ENCODE peak calls at places on chromosomes 11 and 22, in four cellular contexts. X is upper lobe of right lung, B is left ventricle myocardium inferior, M is tibial artery. I is an unnamed sample.

GRCh38 chr11:17347676-17348075 is 3.9 kb upstream of the NCR3LG1 start:
- DNase-seq in X (no peak), B (no peak), M (no peak), I (peak; percentile 54)

GRCh38 chr11:68014157-68014965 is 4.2 kb downstream of the ALDH3B1 start:
- DNase-seq in X (peak; percentile 92), B (no peak), M (peak; percentile 93), I (no peak)

GRCh38 chr11:72789493-72790131 is 4.2 kb downstream of the STARD10 start:
- DNase-seq in X (no peak), B (peak; percentile 68), M (peak; percentile 83), I (no peak)

GRCh38 chr22:38038426-38038825 is 18.8 kb upstream of the PICK1 start:
- DNase-seq in X (no peak), B (no peak), M (no peak), I (no peak)

GRCh38 chr22:47009304-47010101 is 247.1 kb downstream of the TBC1D22A start:
- DNase-seq in X (peak; percentile 29), B (no peak), M (no peak), I (no peak)

GRCh38 chr11:61701298-61701993 is 21.3 kb downstream of the DAGLA start:
- DNase-seq in X (no peak), B (no peak), M (no peak), I (no peak)

GRCh38 chr22:49099496-49100124 is 728.1 kb downstream of the BRD1 start:
- DNase-seq in X (no peak), B (no peak), M (peak; percentile 80), I (no peak)

GRCh38 chr11:63761173-63761572 is 7.4 kb downstream of the ZFTA start:
- DNase-seq in X (no peak), B (no peak), M (no peak), I (no peak)

GRCh38 chr11:7088921-7089320 is at the start of gene RBMXL2:
- DNase-seq in X (no peak), B (no peak), M (peak; percentile 63), I (no peak)

GRCh38 chr22:37781434-37782059 is 26.2 kb upstream of the GCAT start:
- DNase-seq in X (no peak), B (no peak), M (no peak), I (no peak)

GRCh38 chr11:119764108-119764874 is 35.3 kb upstream of the NECTIN1 start:
- DNase-seq in X (peak; percentile 70), B (peak; percentile 52), M (peak; percentile 79), I (no peak)

GRCh38 chr11:74684661-74685060 is 46.6 kb downstream of the CHRDL2 start:
- DNase-seq in X (peak; percentile 31), B (no peak), M (no peak), I (no peak)

GRCh38 chr11:18080451-18080850 is 25.4 kb downstream of the SAAL1 start:
- DNase-seq in X (no peak), B (no peak), M (no peak), I (no peak)

GRCh38 chr11:121418625-121419114 is 33.4 kb upstream of the SORL1 start:
- DNase-seq in X (no peak), B (no peak), M (no peak), I (no peak)

GRCh38 chr11:11403763-11404725 is 51.0 kb upstream of the CSNK2A3 start:
- DNase-seq in X (no peak), B (peak; percentile 58), M (peak; percentile 55), I (peak; percentile 33)

GRCh38 chr22:31829505-31829904 is 75.7 kb downstream of the DEPDC5 start:
- DNase-seq in X (no peak), B (no peak), M (no peak), I (peak; percentile 92)

GRCh38 chr22:23376256-23376655 is 195.9 kb downstream of the BCR start:
- DNase-seq in X (no peak), B (no peak), M (no peak), I (no peak)
- TF ChIP-seq CTCF in X (peak; percentile 11), B (no peak), M (no peak), I (peak; percentile 50)

GRCh38 chr22:23151827-23152226 is 6.5 kb downstream of the RAB36 start:
- DNase-seq in X (no peak), B (no peak), M (no peak), I (no peak)
- H3K4me1 ChIP-seq in X (peaks cover 26% of the 10 kb centered on the region), B (peaks cover 8% of the 10 kb centered on the region), M (no peaks in the 10 kb centered on the region), I (no peaks in the 10 kb centered on the region)

GRCh38 chr11:46335858-46336600 is 11.2 kb upstream of the DGKZ start:
- DNase-seq in X (no peak), B (no peak), M (no peak), I (peak; percentile 20)

GRCh38 chr11:46333129-46333947 is 13.9 kb upstream of the DGKZ start:
- DNase-seq in X (no peak), B (no peak), M (no peak), I (no peak)

GRCh38 chr11:46334211-46334610 is 13.1 kb upstream of the DGKZ start:
- DNase-seq in X (no peak), B (no peak), M (no peak), I (no peak)

GRCh38 chr11:46336781-46337180 is 10.5 kb upstream of the DGKZ start:
- DNase-seq in X (peak; percentile 85), B (no peak), M (no peak), I (no peak)

DNA sequence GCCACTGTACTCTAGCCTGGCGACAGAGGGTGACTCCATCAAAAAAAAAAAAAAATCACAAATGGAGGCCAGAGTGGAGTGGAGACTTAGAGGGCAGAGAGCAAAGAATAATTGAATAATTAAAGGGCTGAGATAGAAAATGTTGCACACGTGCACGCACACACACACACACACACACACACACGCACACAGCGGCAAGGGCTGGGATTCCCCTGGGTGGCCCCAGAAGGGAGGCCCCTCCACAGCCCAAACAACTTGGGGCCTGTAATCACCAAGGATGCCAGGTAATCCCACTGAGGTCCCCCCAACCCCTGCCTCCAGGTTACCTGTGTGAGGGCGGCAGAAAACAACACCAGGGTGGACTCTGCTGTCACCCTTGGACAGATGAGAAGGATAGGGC is 12.0 kb upstream of the DGKZ start:
- DNase-seq in X (no peak), B (no peak), M (no peak), I (no peak)
- H3K27me3 ChIP-seq in X (peaks cover 32% of the 10 kb centered on the region), B (peaks cover 27% of the 10 kb centered on the region), M (no peaks in the 10 kb centered on the region), I (peaks cover 40% of the 10 kb centered on the region)

GRCh38 chr11:24509114-24509513 is 12.3 kb downstream of the LUZP2 start:
- DNase-seq in X (no peak), B (no peak), M (no peak), I (peak; percentile 19)
- TF ChIP-seq CTCF in X (no peak), B (no peak), M (no peak), I (peak; percentile 60)

DNA sequence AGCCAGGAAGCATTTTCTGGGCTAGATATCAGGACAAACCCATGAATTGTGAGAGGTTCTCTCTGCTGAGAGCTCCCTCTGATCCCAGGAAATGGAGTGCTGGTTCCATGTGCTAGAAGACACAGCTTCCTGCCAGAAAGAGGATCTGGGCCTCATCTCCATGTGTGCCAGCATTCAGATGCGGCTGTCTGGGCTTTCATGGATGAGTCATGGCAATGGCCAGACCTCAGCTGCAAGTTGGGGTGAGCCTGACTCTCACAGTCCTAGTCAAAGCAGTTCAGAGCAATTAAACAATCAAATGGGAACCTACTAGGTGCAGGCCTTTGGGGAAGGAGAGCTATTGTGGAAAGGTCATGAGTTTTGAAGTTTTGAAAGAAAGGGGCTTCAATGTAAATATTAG is 82.3 kb upstream of the EED start:
- DNase-seq in X (no peak), B (peak; percentile 34), M (peak; percentile 76), I (peak; percentile 81)
- H3K4me1 ChIP-seq in X (peaks cover 8% of the 10 kb centered on the region), B (peaks cover 12% of the 10 kb centered on the region), M (no peaks in the 10 kb centered on the region), I (peaks cover 36% of the 10 kb centered on the region)

GRCh38 chr22:27318516-27318915 is 483.0 kb downstream of the MN1 start:
- DNase-seq in X (no peak), B (peak; percentile 30), M (no peak), I (peak; percentile 83)

GRCh38 chr22:27317961-27318360 is 483.6 kb downstream of the MN1 start:
- DNase-seq in X (no peak), B (no peak), M (no peak), I (peak; percentile 28)

GRCh38 chr22:27327981-27328721 is 473.4 kb downstream of the MN1 start:
- DNase-seq in X (no peak), B (no peak), M (no peak), I (no peak)

GRCh38 chr22:27327497-27327896 is 474.1 kb downstream of the MN1 start:
- DNase-seq in X (no peak), B (no peak), M (no peak), I (no peak)

GRCh38 chr22:27323646-27324045 is 477.9 kb downstream of the MN1 start:
- DNase-seq in X (no peak), B (no peak), M (no peak), I (no peak)
- H3K27me3 ChIP-seq in X (peaks cover 14% of the 10 kb centered on the region), B (peaks cover 63% of the 10 kb centered on the region), M (no peaks in the 10 kb centered on the region), I (peaks cover 56% of the 10 kb centered on the region)

GRCh38 chr11:77542296-77542695 is 47.5 kb upstream of the AQP11 start:
- DNase-seq in X (no peak), B (no peak), M (no peak), I (peak; percentile 15)

GRCh38 chr11:77547047-77547836 is 42.5 kb upstream of the AQP11 start:
- DNase-seq in X (no peak), B (no peak), M (no peak), I (no peak)

GRCh38 chr11:77548552-77549439 is 41.0 kb upstream of the AQP11 start:
- DNase-seq in X (no peak), B (no peak), M (no peak), I (no peak)

DNA sequence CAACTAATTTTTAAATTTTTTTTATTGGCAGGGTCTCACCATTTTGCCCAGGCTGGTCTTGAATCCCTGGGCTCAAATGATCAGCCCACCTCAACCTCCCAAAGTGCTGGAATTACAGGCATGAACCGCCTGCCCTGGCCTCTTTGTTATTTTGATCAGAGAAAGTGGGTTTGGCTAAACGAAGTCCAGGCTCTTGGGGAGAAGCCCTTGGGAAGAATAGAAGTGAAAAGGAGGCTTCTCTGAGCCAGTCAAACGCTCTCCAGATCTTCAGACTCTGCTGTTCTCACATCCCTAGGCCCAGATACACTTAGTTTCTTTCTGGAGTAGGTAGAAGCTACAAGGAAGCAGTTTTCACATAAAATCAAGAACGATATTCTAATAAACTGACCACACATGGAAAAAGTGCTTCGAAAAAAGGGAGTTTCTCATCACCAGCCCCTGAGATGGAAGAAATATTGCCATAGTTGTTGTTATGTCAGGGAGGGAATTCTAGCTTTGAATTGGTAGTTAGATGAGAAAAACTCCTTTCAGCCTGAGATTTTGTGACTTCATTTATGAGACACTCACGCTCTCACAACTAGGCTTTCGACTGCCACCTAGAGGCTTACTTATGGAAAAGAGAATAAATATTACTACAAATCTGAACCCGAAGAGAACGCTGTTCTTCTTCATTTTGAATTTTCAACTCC is 41.7 kb upstream of the AQP11 start:
- DNase-seq in X (no peak), B (no peak), M (no peak), I (no peak)
- TF ChIP-seq CTCF in X (peak; percentile 61), B (peak; percentile 72), M (peak; percentile 57), I (peak; percentile 87)